ENCODE peak calls at places on chromosomes 1 and 21, in nine cellular contexts. P is heart left ventricle, E is lung, Y is cardiac muscle cell, T is GM23338, I is OCI-LY7, H is ascending aorta, Q is psoas muscle, M is thoracic aorta. O is an unnamed sample.

GRCh38 chr1:205568469-205569361 is 63.1 kb downstream of the ELK4 start:
- DNase-seq in P (no peak), E (no peak), Y (peak; percentile 11), T (peak; percentile 37), I (no peak), H (no peak), Q (no peak), M (no peak), O (no peak)

GRCh38 chr1:17633654-17634053 is 94.2 kb downstream of the ARHGEF10L start:
- DNase-seq in P (no peak), E (no peak), Y (no peak), T (no peak), I (no peak), H (peak; percentile 49), Q (no peak), M (peak; percentile 36), O (no peak)

GRCh38 chr21:32611471-32611997 is 643 bp downstream of the CFAP298 start:
- DNase-seq in P (no peak), E (peak; percentile 35), Y (peak; percentile 32), T (peak; percentile 60), I (peak; percentile 83), H (no peak), Q (no peak), M (no peak), O (peak; percentile 51)

GRCh38 chr1:36894824-36895223 is 139.5 kb downstream of the GRIK3 start:
- DNase-seq in P (no peak), E (no peak), Y (no peak), T (no peak), I (no peak), H (no peak), Q (no peak), M (no peak), O (no peak)

GRCh38 chr1:229285424-229285823 is 14.5 kb downstream of the RAB4A start:
- DNase-seq in P (no peak), E (no peak), Y (no peak), T (no peak), I (no peak), H (no peak), Q (no peak), M (no peak), O (no peak)

GRCh38 chr1:183289104-183289503 is 103.0 kb downstream of the LAMC2 start:
- DNase-seq in P (peak; percentile 79), E (no peak), Y (no peak), T (no peak), I (no peak), H (no peak), Q (no peak), M (no peak), O (no peak)

GRCh38 chr21:27818847-27819246 is 852.0 kb upstream of the ADAMTS5 start:
- DNase-seq in P (no peak), E (no peak), Y (peak; percentile 38), T (no peak), I (no peak), H (no peak), Q (no peak), M (no peak), O (no peak)

GRCh38 chr1:19877821-19878636 is 4.2 kb upstream of the OTUD3 start:
- DNase-seq in P (no peak), E (no peak), Y (no peak), T (peak; percentile 25), I (no peak), H (no peak), Q (no peak), M (no peak), O (no peak)

GRCh38 chr21:46454634-46455390 is 3.9 kb upstream of the DIP2A start:
- DNase-seq in P (no peak), E (no peak), Y (peak; percentile 48), T (no peak), I (no peak), H (no peak), Q (no peak), M (no peak), O (no peak)

GRCh38 chr1:31798433-31799195 is 17.2 kb downstream of the SPOCD1 start:
- DNase-seq in P (no peak), E (no peak), Y (peak; percentile 80), T (no peak), I (no peak), H (no peak), Q (no peak), M (peak; percentile 25), O (no peak)

GRCh38 chr1:26861286-26861701 is 1.7 kb upstream of the SFN start:
- DNase-seq in P (no peak), E (no peak), Y (no peak), T (peak; percentile 63), I (no peak), H (no peak), Q (no peak), M (no peak), O (no peak)
- TF ChIP-seq CTCF in P (no peak), E (no peak), Y (peak; percentile 18), T (peak; percentile 49), I (no peak), H (no peak), Q (no peak), M (no peak), O (no peak)

DNA sequence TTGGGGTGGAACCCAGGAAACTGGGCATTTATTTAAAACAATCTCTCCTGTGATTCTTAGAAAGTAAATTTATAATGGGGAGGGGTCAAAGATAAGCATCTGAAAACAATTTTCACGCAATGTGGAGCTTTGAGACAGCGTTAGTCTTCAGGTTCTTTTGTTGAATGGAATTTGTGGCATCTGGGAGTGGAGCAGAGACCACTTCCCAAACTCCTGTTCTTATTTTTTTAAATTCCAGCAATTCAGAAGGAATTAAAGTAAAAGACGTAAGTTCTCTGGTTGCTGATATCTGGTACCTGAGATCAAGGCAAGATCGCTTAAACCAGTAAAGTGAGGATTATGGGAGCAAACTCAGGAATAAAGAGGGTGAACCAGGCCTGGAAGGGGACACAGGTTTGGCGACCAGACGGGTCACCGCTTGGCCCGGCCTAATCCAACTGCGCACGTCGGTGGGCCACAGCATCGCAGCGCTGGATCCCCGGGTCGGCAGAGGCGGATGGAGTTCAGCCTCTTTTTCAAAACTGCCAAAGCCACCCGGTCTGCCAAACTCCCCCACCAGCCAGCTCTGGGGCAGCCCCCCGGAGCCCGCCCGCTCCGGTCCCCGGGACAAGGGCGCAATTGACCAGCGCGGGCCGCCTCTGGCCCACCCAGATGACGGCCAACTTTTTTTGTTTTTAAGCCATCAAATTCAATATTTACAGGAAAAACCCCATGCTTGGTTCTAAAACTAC is 754 bp upstream of the PDPN start:
- DNase-seq in P (no peak), E (no peak), Y (no peak), T (peak; percentile 50), I (no peak), H (no peak), Q (no peak), M (no peak), O (no peak)
- H3K4me3 ChIP-seq in P (peak overlapping the region; percentile 68), E (no peak overlapping the region), Y (peak overlapping the region; percentile 53), T (peak overlapping the region; percentile 96), I (no peak overlapping the region), H (peak overlapping the region; percentile 55), Q (peak overlapping the region; percentile 75), M (peak overlapping the region; percentile 78), O (no peak overlapping the region)

GRCh38 chr1:157136133-157136532 is 2.1 kb downstream of the ETV3 start:
- DNase-seq in P (no peak), E (no peak), Y (no peak), T (no peak), I (no peak), H (no peak), Q (no peak), M (no peak), O (peak; percentile 11)
- TF ChIP-seq CTCF in P (no peak), E (no peak), Y (no peak), T (peak; percentile 17), I (no peak), H (no peak), Q (no peak), M (no peak), O (no peak)

GRCh38 chr1:50968884-50969610 is 998 bp upstream of the CDKN2C start:
- DNase-seq in P (peak; percentile 64), E (peak; percentile 51), Y (no peak), T (peak; percentile 50), I (peak; percentile 69), H (no peak), Q (peak; percentile 50), M (no peak), O (peak; percentile 59)

GRCh38 chr1:50968021-50968883 is 1.8 kb upstream of the CDKN2C start:
- DNase-seq in P (peak; percentile 95), E (peak; percentile 89), Y (peak; percentile 96), T (peak; percentile 92), I (peak; percentile 91), H (peak; percentile 40), Q (peak; percentile 91), M (no peak), O (peak; percentile 94)

GRCh38 chr1:50969611-50970507 is at the start of gene CDKN2C:
- DNase-seq in P (peak; percentile 83), E (peak; percentile 65), Y (peak; percentile 87), T (peak; percentile 61), I (peak; percentile 80), H (peak; percentile 63), Q (peak; percentile 74), M (no peak), O (peak; percentile 66)

GRCh38 chr1:50964863-50965262 is 4.8 kb upstream of the FAF1 start:
- DNase-seq in P (no peak), E (no peak), Y (no peak), T (no peak), I (no peak), H (no peak), Q (no peak), M (no peak), O (no peak)

GRCh38 chr1:50967416-50968020 is 2.5 kb upstream of the CDKN2C start:
- DNase-seq in P (no peak), E (no peak), Y (no peak), T (no peak), I (peak; percentile 44), H (no peak), Q (no peak), M (no peak), O (no peak)
- H3K4me3 ChIP-seq in P (peak overlapping the region; percentile 91), E (no peak overlapping the region), Y (peak overlapping the region; percentile 58), T (peak overlapping the region; percentile 80), I (peak overlapping the region; percentile 88), H (peak overlapping the region; percentile 80), Q (peak overlapping the region; percentile 89), M (peak overlapping the region; percentile 86), O (peak overlapping the region; percentile 63)

DNA sequence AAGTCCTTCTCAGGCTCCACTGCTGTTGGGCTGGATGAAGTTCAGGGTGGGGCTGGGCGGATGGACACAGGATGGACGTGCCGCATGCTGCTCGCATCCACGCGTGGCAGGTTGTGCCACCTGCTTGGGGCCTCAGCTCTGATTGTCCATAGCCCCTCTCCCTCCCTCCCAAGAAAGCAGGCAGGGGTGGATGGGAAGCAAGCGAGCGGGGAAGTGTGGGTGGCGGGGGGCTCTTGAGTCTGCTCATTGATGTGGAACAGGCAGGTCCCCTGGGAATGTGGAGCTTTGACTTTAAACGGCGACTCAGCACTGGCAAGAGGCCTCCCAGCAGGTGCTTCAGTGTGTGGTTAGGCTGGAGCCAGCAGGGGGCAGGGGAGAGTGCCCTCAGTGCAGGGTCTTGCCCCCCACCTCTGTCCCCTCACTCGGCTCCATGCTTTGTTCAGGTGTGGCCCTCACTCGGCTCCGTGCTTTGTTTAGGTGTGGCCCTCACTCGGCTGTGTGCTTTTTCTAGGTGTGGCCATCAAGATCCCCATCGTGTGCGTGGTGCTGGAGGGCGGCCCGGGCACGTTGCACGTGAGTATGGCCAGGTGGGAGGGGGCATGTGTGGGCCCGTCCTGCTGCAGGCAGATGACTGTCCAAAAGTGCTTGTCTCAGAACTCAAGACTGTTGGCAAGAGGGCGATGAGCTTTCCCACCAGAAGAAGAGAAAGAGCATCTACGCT is 23.9 kb downstream of the TRPM2 start:
- DNase-seq in P (no peak), E (no peak), Y (no peak), T (peak; percentile 66), I (peak; percentile 23), H (no peak), Q (no peak), M (no peak), O (no peak)
- TF ChIP-seq CTCF in P (peak; percentile 14), E (no peak), Y (no peak), T (peak; percentile 45), I (peak; percentile 66), H (no peak), Q (no peak), M (no peak), O (no peak)

GRCh38 chr1:109508001-109508872 is 1.3 kb downstream of the AMIGO1 start:
- DNase-seq in P (no peak), E (no peak), Y (no peak), T (no peak), I (no peak), H (no peak), Q (no peak), M (no peak), O (no peak)
- H3K4me3 ChIP-seq in P (peak overlapping the region; percentile 70), E (no peak overlapping the region), Y (no peak overlapping the region), T (peak overlapping the region; percentile 91), I (no peak overlapping the region), H (peak overlapping the region; percentile 84), Q (peak overlapping the region; percentile 83), M (peak overlapping the region; percentile 90), O (no peak overlapping the region)

O was measured in mucosa of descending colon.